ENCODE peak calls at places on chromosomes 3 and 15, in eight cellular contexts. Q, L, O, C, U, D, P and V are unnamed samples.

GRCh38 chr3:97102641-97103040 is 288.2 kb downstream of the EPHA6 start:
- DNase-seq in L (no peak), C (no peak), P (no peak), Q (no peak), U (no peak), O (no peak), D (no peak), V (no peak)

GRCh38 chr3:4670352-4670751 is 177.2 kb downstream of the ITPR1 start:
- DNase-seq in C (no peak), Q (no peak), P (peak; percentile 75), L (no peak), O (no peak), U (peak; percentile 10), D (no peak), V (no peak)

GRCh38 chr15:69798481-69799315 is 299.0 kb downstream of the TLE3 start:
- DNase-seq in D (no peak), P (peak; percentile 38), L (no peak), O (no peak), Q (no peak), U (no peak), C (no peak), V (no peak)

GRCh38 chr3:33982269-33982798 is 183.9 kb downstream of the PDCD6IP start:
- DNase-seq in Q (no peak), L (no peak), U (no peak), C (no peak), P (no peak), O (no peak), D (no peak), V (no peak)

GRCh38 chr3:189572249-189572648 is 58.9 kb upstream of the TP63 start:
- DNase-seq in O (no peak), U (no peak), L (no peak), C (no peak), P (no peak), Q (no peak), D (no peak), V (no peak)

GRCh38 chr3:85303156-85303555 is 344.4 kb downstream of the CADM2 start:
- DNase-seq in L (no peak), U (no peak), O (peak; percentile 21), Q (no peak), P (no peak), C (no peak), D (no peak), V (no peak)

GRCh38 chr3:188890572-188891270 is 281.1 kb upstream of the TPRG1 start:
- DNase-seq in Q (peak; percentile 68), P (no peak), D (no peak), U (peak; percentile 36), C (no peak), O (no peak), L (no peak), V (no peak)

GRCh38 chr3:191005790-191006189 is 143.3 kb upstream of the GMNC start:
- DNase-seq in O (no peak), Q (no peak), U (no peak), P (peak; percentile 72), C (no peak), L (no peak), D (no peak), V (no peak)

GRCh38 chr15:86139828-86140227 is 60.2 kb downstream of the AGBL1 start:
- DNase-seq in O (no peak), P (peak; percentile 89), Q (no peak), C (no peak), U (no peak), D (no peak), L (no peak), V (no peak)

GRCh38 chr15:101180620-101181307 is 71.1 kb downstream of the CHSY1 start:
- DNase-seq in Q (no peak), D (no peak), U (no peak), C (peak; percentile 57), L (no peak), P (no peak), O (no peak), V (no peak)

GRCh38 chr3:97793415-97794019 is 28.3 kb upstream of the CRYBG3 start:
- DNase-seq in D (no peak), L (peak; percentile 55), C (no peak), U (peak; percentile 45), O (no peak), P (no peak), Q (peak; percentile 17), V (peak; percentile 30)

GRCh38 chr15:56857828-56858227 is 60.6 kb upstream of the TCF12 start:
- DNase-seq in P (no peak), D (no peak), Q (no peak), U (no peak), C (no peak), L (no peak), O (no peak), V (no peak)

GRCh38 chr3:25386686-25387271 is 41.3 kb upstream of the RARB start:
- DNase-seq in P (no peak), L (no peak), D (no peak), C (no peak), O (peak; percentile 63), Q (peak; percentile 20), U (no peak), V (peak; percentile 34)

GRCh38 chr3:49238274-49239127 is 38.5 kb downstream of the C3orf62 start:
- DNase-seq in L (peak; percentile 24), D (no peak), P (no peak), Q (no peak), O (no peak), U (no peak), C (peak; percentile 73), V (no peak)

GRCh38 chr15:39783244-39783820 is 691 bp upstream of the FSIP1 start:
- DNase-seq in O (no peak), P (no peak), D (no peak), Q (no peak), U (no peak), C (no peak), L (no peak), V (no peak)

GRCh38 chr3:36373084-36373483 is 7.2 kb upstream of the STAC start:
- DNase-seq in U (peak; percentile 89), C (no peak), P (no peak), D (no peak), O (no peak), Q (no peak), L (no peak), V (peak; percentile 47)

GRCh38 chr3:158791259-158791920 is 10.5 kb upstream of the MFSD1 start:
- DNase-seq in O (no peak), D (no peak), U (peak; percentile 76), P (no peak), L (peak; percentile 72), Q (no peak), C (no peak), V (peak; percentile 44)

GRCh38 chr3:197949191-197949766 is 711 bp upstream of the RPL35A start:
- DNase-seq in U (no peak), D (no peak), P (no peak), L (no peak), C (no peak), O (no peak), Q (no peak), V (no peak)

GRCh38 chr3:60025071-60026055 is 975.5 kb upstream of the CFAP20DC start:
- DNase-seq in L (no peak), P (no peak), Q (no peak), C (no peak), D (no peak), O (no peak), U (peak; percentile 51), V (peak; percentile 76)

GRCh38 chr3:69244036-69244435 is 121.6 kb upstream of the LMOD3 start:
- DNase-seq in P (no peak), C (no peak), U (no peak), D (no peak), L (no peak), O (no peak), Q (no peak), V (no peak)

GRCh38 chr3:192259661-192260060 is 467.7 kb downstream of the FGF12 start:
- DNase-seq in P (no peak), D (no peak), L (no peak), C (no peak), O (no peak), Q (no peak), U (peak; percentile 29), V (no peak)

GRCh38 chr3:117674321-117674720 is 964.7 kb downstream of the TUSC7 start:
- DNase-seq in U (no peak), D (no peak), C (no peak), P (no peak), L (no peak), O (no peak), Q (no peak), V (no peak)

GRCh38 chr3:13141991-13142412 is 68.8 kb upstream of the IQSEC1 start:
- DNase-seq in P (peak; percentile 93), D (no peak), Q (peak; percentile 17), O (no peak), U (peak; percentile 42), L (no peak), C (peak; percentile 29), V (peak; percentile 3)

GRCh38 chr3:58480309-58480708 is 11.6 kb upstream of the KCTD6 start:
- DNase-seq in C (no peak), P (no peak), L (no peak), U (no peak), Q (no peak), D (no peak), O (no peak), V (no peak)

GRCh38 chr3:112247900-112248299 is 46.1 kb downstream of the SLC9C1 start:
- DNase-seq in U (no peak), L (no peak), Q (no peak), O (no peak), D (no peak), C (no peak), P (no peak), V (no peak)

GRCh38 chr15:92591275-92591674 is 64.3 kb downstream of the FAM174B start:
- DNase-seq in C (no peak), L (no peak), O (no peak), D (no peak), Q (no peak), U (no peak), P (no peak), V (no peak)

GRCh38 chr3:112333002-112333385 is at the start of gene CD200:
- DNase-seq in Q (no peak), P (peak; percentile 90), C (no peak), O (peak; percentile 74), L (no peak), D (peak; percentile 37), U (no peak), V (no peak)

GRCh38 chr15:63191895-63192603 is 2.6 kb downstream of the RAB8B start:
- DNase-seq in Q (no peak), L (no peak), O (no peak), P (no peak), C (no peak), U (no peak), D (no peak), V (no peak)

GRCh38 chr15:46714959-46715358 is 1002.3 kb upstream of the SEMA6D start:
- DNase-seq in U (no peak), D (no peak), L (no peak), C (no peak), O (no peak), P (no peak), Q (no peak), V (no peak)

GRCh38 chr15:31571676-31572075 is 245.0 kb downstream of the KLF13 start:
- DNase-seq in D (no peak), O (no peak), Q (no peak), U (no peak), C (no peak), L (no peak), P (no peak), V (no peak)